ENCODE peak calls at places on chromosomes 4 and X, in nine cellular contexts. M, B, F, T, H, V, A, J and X are unnamed samples.

GRCh38 chrX:138463476-138463875 is 248.0 kb downstream of the FGF13 start:
- DNase-seq in M (no peak), B (no peak), F (no peak), T (no peak), H (no peak), V (no peak), A (no peak), J (no peak), X (no peak)

GRCh38 chrX:20594985-20595384 is 328.3 kb upstream of the RPS6KA3 start:
- DNase-seq in M (no peak), B (peak), F (no peak), T (no peak), H (no peak), V (no peak), A (peak), J (no peak), X (no peak)

GRCh38 chrX:95318882-95319281 is 1365.8 kb upstream of the DIAPH2 start:
- DNase-seq in M (no peak), B (no peak), F (peak), T (peak), H (no peak), V (no peak), A (no peak), J (no peak), X (peak)

GRCh38 chr4:80610845-80611244 is 275.3 kb downstream of the CFAP299 start:
- DNase-seq in M (no peak), B (peak), F (peak), T (no peak), H (peak), V (no peak), A (peak), J (no peak), X (peak)

GRCh38 chrX:105313596-105313995 is 93.1 kb upstream of the TEX13A start:
- DNase-seq in M (no peak), B (no peak), F (no peak), T (no peak), H (no peak), V (no peak), A (peak), J (no peak), X (no peak)

GRCh38 chrX:154358011-154358410 is 16.4 kb downstream of the FLNA start:
- DNase-seq in M (no peak), B (no peak), F (no peak), T (no peak), H (no peak), V (no peak), A (no peak), J (no peak), X (no peak)

GRCh38 chrX:81866873-81867272 is 665.0 kb downstream of the SH3BGRL start:
- DNase-seq in M (no peak), B (no peak), F (no peak), T (no peak), H (no peak), V (no peak), A (no peak), J (no peak), X (no peak)

GRCh38 chr4:66911898-66912297 is 633.4 kb downstream of the CENPC start:
- DNase-seq in M (no peak), B (no peak), F (no peak), T (no peak), H (no peak), V (no peak), A (peak), J (no peak), X (no peak)

GRCh38 chr4:151484396-151485102 is 75.6 kb downstream of the FHIP1A start:
- DNase-seq in M (no peak), B (peak), F (no peak), T (no peak), H (no peak), V (no peak), A (peak), J (no peak), X (no peak)

GRCh38 chr4:146243141-146243882 is 29.0 kb downstream of the REELD1 start:
- DNase-seq in M (peak), B (no peak), F (peak), T (no peak), H (peak), V (no peak), A (no peak), J (peak), X (peak)

DNA sequence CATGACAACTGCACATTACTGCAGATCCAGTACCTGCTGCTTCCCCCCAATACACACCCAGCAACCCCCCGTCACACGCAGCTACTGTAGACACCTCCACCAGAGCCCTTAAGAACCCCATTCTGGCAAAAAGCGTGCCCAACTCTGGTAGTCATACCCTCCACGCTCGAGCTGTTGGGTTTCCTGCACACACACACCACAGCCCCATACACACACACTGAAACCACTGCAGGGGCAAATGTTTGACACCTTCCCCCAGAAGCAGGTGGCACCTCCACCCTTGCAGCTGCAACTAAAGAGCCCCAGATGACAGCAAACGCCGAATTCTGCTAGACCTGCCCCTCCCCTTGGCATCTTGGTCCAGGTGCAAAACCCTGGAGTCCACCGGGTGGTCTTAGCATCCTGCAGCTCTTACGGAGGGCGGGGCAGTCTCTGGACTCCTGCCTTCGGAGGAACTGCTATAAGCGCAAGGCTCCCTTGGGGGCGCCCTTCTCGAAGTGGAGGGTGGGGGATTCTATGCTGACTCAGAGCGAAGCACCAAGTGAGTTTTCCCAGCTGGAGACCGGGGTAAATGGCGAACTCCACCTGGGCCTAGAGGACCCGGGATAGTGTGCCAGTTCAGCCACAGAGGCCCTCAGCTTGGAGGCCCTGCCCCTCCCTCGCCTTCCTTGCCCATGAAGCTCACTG is 1.5 kb downstream of the FRMPD3 start:
- DNase-seq in M (peak), B (no peak), F (peak), T (peak), H (no peak), V (no peak), A (no peak), J (no peak), X (no peak)
- TF ChIP-seq CTCF in M (no peak), B (no peak), F (peak), T (peak), H (no peak), V (no peak), A (no peak), J (no peak), X (peak)

DNA sequence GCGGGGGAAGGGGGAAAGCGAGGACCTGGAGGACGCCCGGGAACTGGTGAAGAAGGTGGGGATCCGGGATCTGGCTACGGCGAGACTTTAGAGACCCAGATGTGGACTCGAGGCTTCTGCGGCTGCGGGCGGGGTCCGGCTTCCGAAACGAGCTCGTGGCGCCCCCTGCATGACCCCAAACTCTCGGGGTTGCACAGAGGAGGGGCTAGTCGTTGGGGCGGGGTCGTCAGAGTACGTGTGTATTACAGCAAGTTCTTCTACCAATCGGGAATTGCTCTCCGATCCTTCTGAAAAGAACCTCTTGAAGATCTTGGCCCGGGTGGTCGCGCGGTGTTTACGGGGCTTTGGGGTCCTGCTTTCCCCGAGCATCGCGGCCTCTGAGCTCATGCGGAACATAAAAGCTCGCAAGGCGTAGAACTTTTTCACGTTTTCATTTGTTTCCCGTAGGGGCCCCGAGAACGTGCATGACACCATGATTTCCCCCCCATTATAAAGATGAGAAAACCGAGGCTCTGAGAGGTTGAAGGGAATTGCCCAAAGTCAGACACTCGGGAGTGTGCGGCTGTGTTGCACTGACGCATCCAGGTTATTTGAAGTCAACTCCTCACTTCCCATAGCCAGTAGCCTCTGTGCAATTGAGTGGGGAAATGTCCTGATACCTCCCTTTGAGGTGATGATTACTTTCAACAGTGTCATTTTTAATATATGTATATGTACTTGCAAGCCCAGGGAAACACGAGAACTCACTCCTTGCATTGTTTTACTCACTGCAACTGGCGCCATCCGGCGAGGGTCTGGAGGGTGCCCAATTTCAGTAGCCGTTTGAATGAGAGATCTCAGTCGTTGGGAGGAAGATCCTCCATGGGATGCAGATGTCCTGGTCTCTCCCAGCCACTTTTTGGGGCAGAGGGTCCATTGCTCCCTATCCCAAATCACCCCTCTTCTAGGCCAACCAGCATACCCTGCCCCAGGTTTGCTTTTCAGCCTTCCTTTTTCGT is at the start of gene BEND4:
- DNase-seq in M (peak), B (no peak), F (peak), T (peak), H (peak), V (no peak), A (no peak), J (no peak), X (peak)
- TF ChIP-seq CTCF in M (no peak), B (no peak), F (peak), T (no peak), H (no peak), V (no peak), A (no peak), J (no peak), X (no peak)

DNA sequence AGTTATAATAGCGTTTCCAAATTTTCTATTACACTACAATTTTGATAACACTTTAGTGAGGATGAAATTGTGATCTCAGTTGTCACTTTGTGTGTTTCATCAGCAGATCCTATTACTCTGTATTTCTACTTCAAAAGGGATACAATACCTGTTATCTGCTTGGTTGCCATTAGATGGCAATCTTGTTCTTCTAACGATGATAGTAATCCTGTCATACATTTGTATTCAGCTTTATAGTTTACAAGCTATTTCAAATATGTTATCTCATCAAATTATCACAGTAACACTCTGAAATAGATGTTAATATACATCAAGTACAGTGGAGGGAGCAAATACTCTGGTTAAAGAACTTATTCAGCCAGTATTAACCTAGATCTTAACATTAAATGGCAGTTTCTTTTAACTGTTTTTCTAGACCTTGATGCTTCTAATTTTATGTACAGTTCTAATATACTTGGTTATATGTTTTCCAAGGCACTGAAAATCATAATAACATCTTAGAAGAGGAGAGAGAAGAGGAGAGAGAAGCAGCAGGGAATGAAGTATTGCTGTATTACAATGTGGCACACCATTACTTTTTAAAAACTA is 292.0 kb downstream of the CCSER1 start:
- DNase-seq in M (peak), B (peak), F (peak), T (no peak), H (no peak), V (no peak), A (peak), J (no peak), X (peak)
- TF ChIP-seq CTCF in M (peak), B (peak), F (peak), T (no peak), H (peak), V (peak), A (peak), J (peak), X (peak)

GRCh38 chrX:29947225-29947624 is 268.1 kb upstream of the MAGEB2 start:
- DNase-seq in M (no peak), B (no peak), F (no peak), T (no peak), H (no peak), V (no peak), A (no peak), J (no peak), X (no peak)
- TF ChIP-seq CTCF in M (no peak), B (no peak), F (no peak), T (no peak), H (no peak), V (no peak), A (no peak), J (no peak), X (no peak)

DNA sequence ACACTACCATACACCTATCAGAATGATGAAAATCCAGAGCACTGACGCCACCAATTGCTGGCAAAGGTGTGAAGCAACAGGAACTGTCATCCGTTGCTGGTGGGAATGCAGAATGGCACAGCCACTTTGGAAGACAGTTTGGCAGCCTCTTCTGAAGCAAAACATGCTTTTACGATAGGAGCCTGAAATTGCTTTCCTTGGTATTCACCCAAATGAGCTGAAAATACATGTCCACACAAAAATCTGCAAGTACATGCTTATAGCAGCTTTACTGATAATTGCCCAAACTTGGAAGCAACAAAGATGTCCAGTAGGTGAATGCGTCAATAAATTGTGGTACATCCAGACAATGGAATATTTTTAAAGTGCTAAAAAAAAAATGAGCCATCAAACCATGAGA is 322.8 kb upstream of the FAT1 start:
- DNase-seq in M (no peak), B (no peak), F (no peak), T (no peak), H (no peak), V (no peak), A (no peak), J (no peak), X (no peak)
- TF ChIP-seq CTCF in M (no peak), B (no peak), F (no peak), T (no peak), H (no peak), V (no peak), A (no peak), J (no peak), X (no peak)

DNA sequence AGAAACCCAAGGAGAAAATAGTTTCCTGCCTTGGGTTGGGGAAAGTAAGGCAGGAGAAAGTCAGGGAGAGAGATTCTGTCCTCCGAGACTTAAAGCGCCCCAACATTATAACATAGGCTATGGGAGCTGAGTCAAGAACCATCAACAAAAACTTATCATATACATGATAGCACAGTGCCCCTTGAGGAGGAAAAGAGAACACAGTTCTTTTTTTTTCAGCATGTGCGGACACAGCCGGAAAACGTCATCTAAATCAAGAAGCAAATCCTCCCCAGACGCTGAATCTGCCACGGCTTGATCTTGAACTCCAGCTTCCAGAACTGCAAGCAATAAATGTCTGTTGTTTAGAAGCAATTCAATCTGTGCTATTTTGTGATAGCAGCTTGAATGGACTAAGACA is 549.6 kb upstream of the PRKX start:
- DNase-seq in M (peak), B (no peak), F (no peak), T (no peak), H (no peak), V (no peak), A (no peak), J (no peak), X (no peak)
- TF ChIP-seq CTCF in M (no peak), B (no peak), F (peak), T (peak), H (no peak), V (no peak), A (no peak), J (no peak), X (no peak)

DNA sequence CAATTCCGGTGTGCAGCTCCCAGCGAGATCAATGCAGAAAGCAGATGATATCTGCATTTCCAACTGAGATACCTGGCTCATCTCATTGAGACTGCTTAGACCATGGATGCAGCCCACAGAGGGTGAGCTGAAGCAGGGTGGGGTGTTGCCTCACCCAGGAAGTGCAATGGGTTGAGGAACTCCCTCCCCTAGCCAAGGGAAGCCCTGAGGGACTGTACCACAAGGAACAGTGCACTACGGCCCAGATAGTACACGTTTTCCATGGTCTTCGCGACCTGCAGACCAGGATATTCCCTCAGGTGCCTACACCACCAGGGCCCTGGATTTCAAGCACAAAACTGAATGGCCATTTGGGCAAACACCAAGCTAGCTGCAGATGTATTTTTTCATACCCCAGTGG is 150.0 kb downstream of the TET2 start:
- DNase-seq in M (no peak), B (no peak), F (no peak), T (no peak), H (no peak), V (no peak), A (no peak), J (no peak), X (no peak)
- TF ChIP-seq CTCF in M (no peak), B (no peak), F (no peak), T (no peak), H (no peak), V (no peak), A (no peak), J (no peak), X (no peak)

DNA sequence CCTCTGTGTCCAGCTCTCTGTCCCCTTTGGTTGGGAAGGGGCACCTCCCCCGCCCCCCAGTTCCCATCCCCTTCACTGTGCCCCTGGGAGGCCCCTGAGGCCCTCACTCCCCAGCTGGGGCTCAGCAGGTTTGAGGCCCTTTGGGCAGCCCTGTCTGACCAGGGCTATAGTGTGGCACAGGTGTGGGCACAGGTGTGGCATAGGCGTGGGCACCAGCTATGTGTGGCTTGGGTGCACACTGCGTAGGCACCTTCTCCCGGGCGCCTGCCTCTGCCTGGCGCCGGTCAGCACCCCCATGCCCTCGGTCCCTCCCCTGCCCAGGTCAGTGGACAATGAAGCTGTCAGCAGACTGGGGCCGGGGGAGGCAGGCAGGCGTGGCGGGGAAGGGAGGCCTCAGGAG is 7.5 kb upstream of the FGFR3 start:
- DNase-seq in M (no peak), B (no peak), F (no peak), T (no peak), H (no peak), V (no peak), A (no peak), J (no peak), X (no peak)
- TF ChIP-seq CTCF in M (no peak), B (no peak), F (no peak), T (no peak), H (no peak), V (no peak), A (no peak), J (no peak), X (no peak)